ENCODE peak calls at places on chromosome 15, in ten cellular contexts. One of them, this sample, is unnamed. For H3K27me3, the result is how much of the 10 kb centered on the place peaks cover.

GRCh38 chr15:74725241-74725774 is at the start of gene CYP1A1:
- DNase-seq in right cardiac atrium: peak
- DNase-seq in mesenchymal stem cell: peak
- DNase-seq in effector memory CD4-positive, alpha-beta T cell: no peak
- DNase-seq in fibroblast of lung: peak
- DNase-seq in lower lobe of right lung: peak
- DNase-seq in GM23248: peak
- DNase-seq in upper lobe of right lung: peak
- DNase-seq in testis: peak
- DNase-seq in pancreas: peak
- DNase-seq in this sample: no peak

GRCh38 chr15:76431936-76432335 is 95.4 kb downstream of the ISL2 start:
- DNase-seq in effector memory CD4-positive, alpha-beta T cell: no peak
- DNase-seq in right cardiac atrium: no peak
- DNase-seq in lower lobe of right lung: no peak
- DNase-seq in mesenchymal stem cell: peak
- DNase-seq in pancreas: no peak
- DNase-seq in fibroblast of lung: peak
- DNase-seq in upper lobe of right lung: no peak
- DNase-seq in GM23248: peak
- DNase-seq in testis: no peak
- DNase-seq in this sample: no peak

GRCh38 chr15:48777645-48778337 is 33.1 kb downstream of the CEP152 start:
- DNase-seq in upper lobe of right lung: no peak
- DNase-seq in testis: no peak
- DNase-seq in lower lobe of right lung: no peak
- DNase-seq in mesenchymal stem cell: no peak
- DNase-seq in right cardiac atrium: no peak
- DNase-seq in fibroblast of lung: peak
- DNase-seq in GM23248: no peak
- DNase-seq in effector memory CD4-positive, alpha-beta T cell: no peak
- DNase-seq in pancreas: no peak
- DNase-seq in this sample: no peak

GRCh38 chr15:33839540-33839939 is 128.8 kb upstream of the CHRM5 start:
- DNase-seq in effector memory CD4-positive, alpha-beta T cell: no peak
- DNase-seq in pancreas: no peak
- DNase-seq in mesenchymal stem cell: no peak
- DNase-seq in lower lobe of right lung: no peak
- DNase-seq in fibroblast of lung: no peak
- DNase-seq in right cardiac atrium: no peak
- DNase-seq in upper lobe of right lung: no peak
- DNase-seq in GM23248: no peak
- DNase-seq in testis: no peak
- DNase-seq in this sample: no peak

GRCh38 chr15:68389041-68389930 is 42.7 kb downstream of the ITGA11 start:
- DNase-seq in lower lobe of right lung: no peak
- DNase-seq in right cardiac atrium: peak
- DNase-seq in effector memory CD4-positive, alpha-beta T cell: no peak
- DNase-seq in mesenchymal stem cell: no peak
- DNase-seq in GM23248: no peak
- DNase-seq in testis: no peak
- DNase-seq in upper lobe of right lung: peak
- DNase-seq in fibroblast of lung: no peak
- DNase-seq in pancreas: no peak
- DNase-seq in this sample: no peak

GRCh38 chr15:40008061-40008460 is 30.9 kb downstream of the SRP14 start:
- DNase-seq in lower lobe of right lung: no peak
- DNase-seq in testis: no peak
- DNase-seq in mesenchymal stem cell: no peak
- DNase-seq in GM23248: peak
- DNase-seq in fibroblast of lung: peak
- DNase-seq in upper lobe of right lung: no peak
- DNase-seq in effector memory CD4-positive, alpha-beta T cell: no peak
- DNase-seq in right cardiac atrium: no peak
- DNase-seq in pancreas: no peak
- DNase-seq in this sample: no peak

GRCh38 chr15:39947401-39948197 is 13.7 kb downstream of the EIF2AK4 start:
- DNase-seq in pancreas: no peak
- DNase-seq in mesenchymal stem cell: peak
- DNase-seq in testis: no peak
- DNase-seq in GM23248: no peak
- DNase-seq in fibroblast of lung: no peak
- DNase-seq in lower lobe of right lung: no peak
- DNase-seq in upper lobe of right lung: no peak
- DNase-seq in right cardiac atrium: no peak
- DNase-seq in effector memory CD4-positive, alpha-beta T cell: no peak
- DNase-seq in this sample: no peak

GRCh38 chr15:38842991-38843610 is 278.5 kb upstream of the RASGRP1 start:
- DNase-seq in upper lobe of right lung: no peak
- DNase-seq in effector memory CD4-positive, alpha-beta T cell: no peak
- DNase-seq in fibroblast of lung: no peak
- DNase-seq in testis: no peak
- DNase-seq in right cardiac atrium: no peak
- DNase-seq in GM23248: peak
- DNase-seq in pancreas: no peak
- DNase-seq in mesenchymal stem cell: peak
- DNase-seq in lower lobe of right lung: no peak
- DNase-seq in this sample: no peak

GRCh38 chr15:34753236-34753894 is 1.4 kb downstream of the GJD2 start:
- DNase-seq in pancreas: peak
- DNase-seq in GM23248: peak
- DNase-seq in mesenchymal stem cell: peak
- DNase-seq in testis: peak
- DNase-seq in fibroblast of lung: peak
- DNase-seq in lower lobe of right lung: no peak
- DNase-seq in right cardiac atrium: peak
- DNase-seq in effector memory CD4-positive, alpha-beta T cell: no peak
- DNase-seq in upper lobe of right lung: no peak
- DNase-seq in this sample: no peak

GRCh38 chr15:70243686-70244540 is 146.2 kb upstream of the TLE3 start:
- DNase-seq in upper lobe of right lung: no peak
- DNase-seq in right cardiac atrium: no peak
- DNase-seq in GM23248: no peak
- DNase-seq in testis: peak
- DNase-seq in fibroblast of lung: no peak
- DNase-seq in mesenchymal stem cell: no peak
- DNase-seq in lower lobe of right lung: no peak
- DNase-seq in pancreas: no peak
- DNase-seq in effector memory CD4-positive, alpha-beta T cell: no peak
- DNase-seq in this sample: no peak

GRCh38 chr15:29428925-29429573 is 159.4 kb upstream of the NSMCE3 start:
- DNase-seq in lower lobe of right lung: no peak
- DNase-seq in effector memory CD4-positive, alpha-beta T cell: no peak
- DNase-seq in GM23248: no peak
- DNase-seq in pancreas: no peak
- DNase-seq in right cardiac atrium: no peak
- DNase-seq in testis: no peak
- DNase-seq in mesenchymal stem cell: no peak
- DNase-seq in upper lobe of right lung: no peak
- DNase-seq in fibroblast of lung: no peak
- DNase-seq in this sample: no peak

GRCh38 chr15:78840661-78841060 is 29.4 kb upstream of the ADAMTS7 start:
- DNase-seq in fibroblast of lung: peak
- DNase-seq in right cardiac atrium: no peak
- DNase-seq in mesenchymal stem cell: no peak
- DNase-seq in GM23248: peak
- DNase-seq in effector memory CD4-positive, alpha-beta T cell: no peak
- DNase-seq in testis: no peak
- DNase-seq in upper lobe of right lung: peak
- DNase-seq in pancreas: no peak
- DNase-seq in lower lobe of right lung: peak
- DNase-seq in this sample: no peak

GRCh38 chr15:43702174-43702573 is 8.5 kb downstream of the CKMT1A start:
- DNase-seq in testis: no peak
- DNase-seq in fibroblast of lung: no peak
- DNase-seq in pancreas: no peak
- DNase-seq in lower lobe of right lung: no peak
- DNase-seq in GM23248: no peak
- DNase-seq in right cardiac atrium: no peak
- DNase-seq in effector memory CD4-positive, alpha-beta T cell: no peak
- DNase-seq in upper lobe of right lung: no peak
- DNase-seq in mesenchymal stem cell: no peak
- DNase-seq in this sample: peak

GRCh38 chr15:98745650-98746374 is 97.5 kb downstream of the IGF1R start:
- DNase-seq in fibroblast of lung: peak
- DNase-seq in effector memory CD4-positive, alpha-beta T cell: no peak
- DNase-seq in GM23248: no peak
- DNase-seq in pancreas: no peak
- DNase-seq in testis: no peak
- DNase-seq in mesenchymal stem cell: peak
- DNase-seq in lower lobe of right lung: no peak
- DNase-seq in upper lobe of right lung: no peak
- DNase-seq in right cardiac atrium: no peak
- DNase-seq in this sample: no peak

GRCh38 chr15:88624971-88625290 is 3.8 kb downstream of the AEN start:
- DNase-seq in pancreas: no peak
- DNase-seq in lower lobe of right lung: no peak
- DNase-seq in GM23248: peak
- DNase-seq in mesenchymal stem cell: no peak
- DNase-seq in testis: no peak
- DNase-seq in effector memory CD4-positive, alpha-beta T cell: no peak
- DNase-seq in upper lobe of right lung: no peak
- DNase-seq in fibroblast of lung: no peak
- DNase-seq in right cardiac atrium: no peak
- DNase-seq in this sample: no peak

GRCh38 chr15:88622605-88622975 is 1.4 kb downstream of the AEN start:
- DNase-seq in mesenchymal stem cell: no peak
- DNase-seq in lower lobe of right lung: no peak
- DNase-seq in testis: no peak
- DNase-seq in fibroblast of lung: no peak
- DNase-seq in pancreas: no peak
- DNase-seq in upper lobe of right lung: no peak
- DNase-seq in effector memory CD4-positive, alpha-beta T cell: no peak
- DNase-seq in right cardiac atrium: no peak
- DNase-seq in GM23248: no peak
- DNase-seq in this sample: no peak

GRCh38 chr15:88623061-88623460 is 1.9 kb downstream of the AEN start:
- DNase-seq in mesenchymal stem cell: peak
- DNase-seq in right cardiac atrium: no peak
- DNase-seq in pancreas: no peak
- DNase-seq in effector memory CD4-positive, alpha-beta T cell: no peak
- DNase-seq in lower lobe of right lung: no peak
- DNase-seq in upper lobe of right lung: no peak
- DNase-seq in fibroblast of lung: peak
- DNase-seq in GM23248: peak
- DNase-seq in testis: no peak
- DNase-seq in this sample: no peak

GRCh38 chr15:88624156-88624970 is 3.2 kb downstream of the AEN start:
- DNase-seq in testis: no peak
- DNase-seq in upper lobe of right lung: peak
- DNase-seq in GM23248: peak
- DNase-seq in lower lobe of right lung: no peak
- DNase-seq in pancreas: no peak
- DNase-seq in effector memory CD4-positive, alpha-beta T cell: peak
- DNase-seq in mesenchymal stem cell: peak
- DNase-seq in right cardiac atrium: no peak
- DNase-seq in fibroblast of lung: peak
- DNase-seq in this sample: no peak

DNA sequence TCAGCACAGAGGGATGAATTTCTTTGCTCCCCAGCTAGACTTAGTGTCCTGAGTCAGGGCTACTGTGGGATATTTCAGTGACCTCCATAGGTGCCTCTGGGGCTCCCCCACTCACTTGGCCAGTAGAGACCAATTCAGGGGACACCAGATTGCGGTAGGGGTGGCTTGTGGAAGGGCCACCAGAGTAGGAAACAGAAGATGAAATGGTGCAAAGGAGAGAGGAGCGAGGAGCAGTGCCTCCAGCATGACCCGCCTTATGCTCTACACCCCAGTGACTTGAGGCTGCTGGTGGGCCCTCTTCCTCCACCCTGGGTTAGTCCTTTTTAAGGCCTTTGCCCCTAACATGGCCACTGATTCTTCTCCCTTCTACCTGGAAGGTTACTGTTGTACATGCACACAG is 2.5 kb downstream of the AEN start:
- DNase-seq in upper lobe of right lung: no peak
- DNase-seq in mesenchymal stem cell: no peak
- DNase-seq in lower lobe of right lung: no peak
- DNase-seq in effector memory CD4-positive, alpha-beta T cell: no peak
- DNase-seq in pancreas: no peak
- DNase-seq in testis: no peak
- DNase-seq in GM23248: no peak
- DNase-seq in fibroblast of lung: no peak
- DNase-seq in right cardiac atrium: no peak
- DNase-seq in this sample: no peak
- H3K4me3 ChIP-seq in upper lobe of right lung: no peak
- H3K4me3 ChIP-seq in mesenchymal stem cell: peak
- H3K4me3 ChIP-seq in lower lobe of right lung: no peak
- H3K4me3 ChIP-seq in effector memory CD4-positive, alpha-beta T cell: peak
- H3K4me3 ChIP-seq in pancreas: no peak
- H3K4me3 ChIP-seq in testis: no peak
- H3K4me3 ChIP-seq in GM23248: peak
- H3K4me3 ChIP-seq in fibroblast of lung: peak
- H3K4me3 ChIP-seq in right cardiac atrium: no peak
- H3K4me3 ChIP-seq in this sample: no peak

GRCh38 chr15:57411945-57412768 is 35.9 kb downstream of the CGNL1 start:
- DNase-seq in upper lobe of right lung: no peak
- DNase-seq in fibroblast of lung: no peak
- DNase-seq in lower lobe of right lung: no peak
- DNase-seq in GM23248: no peak
- DNase-seq in testis: no peak
- DNase-seq in mesenchymal stem cell: no peak
- DNase-seq in effector memory CD4-positive, alpha-beta T cell: no peak
- DNase-seq in pancreas: no peak
- DNase-seq in right cardiac atrium: peak
- DNase-seq in this sample: no peak
- H3K27ac ChIP-seq in upper lobe of right lung: no peak
- H3K27ac ChIP-seq in fibroblast of lung: no peak
- H3K27ac ChIP-seq in lower lobe of right lung: no peak
- H3K27ac ChIP-seq in GM23248: no peak
- H3K27ac ChIP-seq in testis: no peak
- H3K27ac ChIP-seq in mesenchymal stem cell: no peak
- H3K27ac ChIP-seq in effector memory CD4-positive, alpha-beta T cell: no peak
- H3K27ac ChIP-seq in pancreas: no peak
- H3K27ac ChIP-seq in right cardiac atrium: no peak
- H3K27ac ChIP-seq in this sample: no peak

GRCh38 chr15:96330450-96331140 is at the start of gene NR2F2:
- DNase-seq in GM23248: peak
- DNase-seq in mesenchymal stem cell: peak
- DNase-seq in testis: peak
- DNase-seq in right cardiac atrium: peak
- DNase-seq in pancreas: peak
- DNase-seq in fibroblast of lung: peak
- DNase-seq in lower lobe of right lung: peak
- DNase-seq in upper lobe of right lung: peak
- DNase-seq in effector memory CD4-positive, alpha-beta T cell: peak
- DNase-seq in this sample: peak
- H3K27me3 ChIP-seq in GM23248: under half
- H3K27me3 ChIP-seq in mesenchymal stem cell: under half
- H3K27me3 ChIP-seq in testis: under half
- H3K27me3 ChIP-seq in right cardiac atrium: under half
- H3K27me3 ChIP-seq in pancreas: under half
- H3K27me3 ChIP-seq in fibroblast of lung: under half
- H3K27me3 ChIP-seq in lower lobe of right lung: under half
- H3K27me3 ChIP-seq in upper lobe of right lung: under half
- H3K27me3 ChIP-seq in effector memory CD4-positive, alpha-beta T cell: half or more
- H3K27me3 ChIP-seq in this sample: under half

DNA sequence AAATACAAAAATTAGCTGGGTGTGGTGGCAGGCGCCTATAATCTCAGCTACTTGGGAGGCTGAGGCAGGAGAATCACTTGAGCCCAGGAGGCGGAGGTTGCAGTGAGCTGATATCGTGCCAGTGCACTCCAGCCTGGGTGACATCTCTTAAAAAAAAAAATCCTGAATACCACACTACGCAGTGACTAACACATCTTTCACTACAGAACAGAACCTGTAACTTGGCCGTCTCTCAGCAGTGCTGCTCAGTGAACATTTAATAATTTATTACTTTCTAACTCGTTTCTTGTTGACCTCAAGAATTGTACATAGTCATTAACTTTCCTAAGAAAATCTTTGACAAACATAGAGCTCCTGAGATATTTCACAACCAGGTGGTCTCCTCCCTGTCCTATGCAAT is 3.8 kb downstream of the GREM1 start:
- DNase-seq in pancreas: no peak
- DNase-seq in GM23248: peak
- DNase-seq in effector memory CD4-positive, alpha-beta T cell: no peak
- DNase-seq in mesenchymal stem cell: no peak
- DNase-seq in upper lobe of right lung: no peak
- DNase-seq in testis: no peak
- DNase-seq in right cardiac atrium: no peak
- DNase-seq in fibroblast of lung: peak
- DNase-seq in lower lobe of right lung: no peak
- DNase-seq in this sample: no peak
- H3K4me3 ChIP-seq in pancreas: no peak
- H3K4me3 ChIP-seq in GM23248: peak
- H3K4me3 ChIP-seq in effector memory CD4-positive, alpha-beta T cell: no peak
- H3K4me3 ChIP-seq in mesenchymal stem cell: no peak
- H3K4me3 ChIP-seq in upper lobe of right lung: no peak
- H3K4me3 ChIP-seq in testis: no peak
- H3K4me3 ChIP-seq in right cardiac atrium: no peak
- H3K4me3 ChIP-seq in fibroblast of lung: no peak
- H3K4me3 ChIP-seq in lower lobe of right lung: no peak
- H3K4me3 ChIP-seq in this sample: no peak

This sample was measured in dorsolateral prefrontal cortex.